ENCODE peak calls at places on chromosomes 1 and 21, in seven cellular contexts. B is H9, M is mesendoderm, V is IMR-90, F is H1, O is mesenchymal stem cell, Y is neuronal stem cell. I is an unnamed sample.

GRCh38 chr1:184387871-184388670 is 1.2 kb downstream of the C1orf21 start:
- DNase-seq in B (no peak), M (peak), V (peak), F (no peak), O (peak), Y (no peak), I (peak)

GRCh38 chr1:58209578-58209977 is 336.9 kb downstream of the OMA1 start:
- DNase-seq in B (no peak), M (no peak), V (no peak), F (no peak), O (no peak), Y (no peak), I (no peak)

GRCh38 chr1:81232505-81232904 is 568.2 kb upstream of the ADGRL2 start:
- DNase-seq in B (no peak), M (no peak), V (no peak), F (no peak), O (no peak), Y (no peak), I (no peak)

GRCh38 chr1:217498209-217498608 is 132.7 kb downstream of the GPATCH2 start:
- DNase-seq in B (no peak), M (peak), V (no peak), F (no peak), O (no peak), Y (no peak), I (no peak)

GRCh38 chr1:109392788-109393580 is 4.7 kb downstream of the SORT1 start:
- DNase-seq in B (no peak), M (no peak), V (peak), F (no peak), O (peak), Y (no peak), I (no peak)

GRCh38 chr1:72140222-72140621 is 142.1 kb downstream of the NEGR1 start:
- DNase-seq in B (no peak), M (peak), V (no peak), F (no peak), O (no peak), Y (no peak), I (no peak)

GRCh38 chr1:234710381-234710780 is 100.4 kb upstream of the IRF2BP2 start:
- DNase-seq in B (peak), M (no peak), V (no peak), F (no peak), O (no peak), Y (no peak), I (no peak)

GRCh38 chr1:40451238-40451585 is 936 bp downstream of the ZFP69B start:
- DNase-seq in B (no peak), M (peak), V (no peak), F (no peak), O (no peak), Y (no peak), I (no peak)

GRCh38 chr1:229227298-229227919 is 43.5 kb upstream of the RAB4A start:
- DNase-seq in B (peak), M (peak), V (peak), F (peak), O (peak), Y (peak), I (peak)

GRCh38 chr1:46302091-46303037 is 1.1 kb downstream of the LRRC41 start:
- DNase-seq in B (peak), M (peak), V (peak), F (peak), O (peak), Y (peak), I (peak)

GRCh38 chr1:29621826-29622435 is 385.6 kb downstream of the PTPRU start:
- DNase-seq in B (no peak), M (no peak), V (no peak), F (no peak), O (no peak), Y (no peak), I (no peak)

GRCh38 chr21:26892151-26892550 is 46.9 kb upstream of the ADAMTS1 start:
- DNase-seq in B (no peak), M (no peak), V (no peak), F (no peak), O (no peak), Y (no peak), I (no peak)

GRCh38 chr1:195195423-195196057 is 1412.7 kb downstream of the KCNT2 start:
- DNase-seq in B (no peak), M (no peak), V (no peak), F (no peak), O (no peak), Y (no peak), I (no peak)

GRCh38 chr1:51861669-51862068 is 16.9 kb downstream of the NRDC start:
- DNase-seq in B (no peak), M (no peak), V (peak), F (no peak), O (peak), Y (no peak), I (no peak)

GRCh38 chr1:246592695-246593094 is 26.4 kb downstream of the CNST start:
- DNase-seq in B (no peak), M (no peak), V (peak), F (no peak), O (no peak), Y (no peak), I (no peak)

GRCh38 chr1:112524251-112524650 is 15.5 kb downstream of the WNT2B start:
- DNase-seq in B (peak), M (peak), V (no peak), F (no peak), O (no peak), Y (no peak), I (no peak)

GRCh38 chr1:5709461-5709860 is 282.8 kb downstream of the NPHP4 start:
- DNase-seq in B (no peak), M (no peak), V (no peak), F (no peak), O (no peak), Y (no peak), I (no peak)

GRCh38 chr1:229298420-229298819 is 27.5 kb downstream of the RAB4A start:
- DNase-seq in B (no peak), M (no peak), V (no peak), F (no peak), O (no peak), Y (no peak), I (no peak)

GRCh38 chr1:22494144-22494543 is 42.5 kb downstream of the ZBTB40 start:
- DNase-seq in B (no peak), M (no peak), V (no peak), F (no peak), O (no peak), Y (no peak), I (no peak)
- H4K8ac ChIP-seq in B (no peak), M (no peak), V (no peak), F (no peak), O (no peak), Y (no peak), I (no peak)

GRCh38 chr1:220819627-220820026 is 32.9 kb downstream of the MTARC1 start:
- DNase-seq in B (no peak), M (no peak), V (no peak), F (no peak), O (peak), Y (no peak), I (no peak)
- H3K23ac ChIP-seq in B (no peak), M (no peak), V (no peak), F (no peak), O (no peak), Y (no peak), I (no peak)

DNA sequence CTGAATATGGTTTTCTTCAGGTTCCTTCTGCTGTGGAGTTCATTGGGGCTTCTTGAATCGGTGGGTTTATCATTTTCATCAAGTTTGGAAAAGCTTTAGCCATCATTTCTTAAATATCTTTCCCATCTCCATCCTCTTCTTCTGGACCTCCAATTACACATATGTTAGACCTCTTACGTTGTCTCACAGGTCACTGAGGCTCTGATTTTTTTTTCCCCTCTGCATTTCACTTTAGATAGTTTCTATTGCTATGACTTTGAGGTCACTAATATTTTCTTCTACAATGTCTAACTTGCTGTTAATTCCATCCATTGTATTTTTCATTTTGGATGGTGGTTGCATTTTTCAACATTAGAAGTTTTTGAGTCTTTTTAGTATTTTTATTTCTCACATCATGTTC is 47.3 kb upstream of the CASZ1 start:
- DNase-seq in B (no peak), M (no peak), V (no peak), F (no peak), O (no peak), Y (no peak), I (no peak)
- H4K8ac ChIP-seq in B (no peak), M (no peak), V (no peak), F (no peak), O (no peak), Y (no peak), I (no peak)

GRCh38 chr21:28588997-28589396 is 403.7 kb downstream of the LTN1 start:
- DNase-seq in B (no peak), M (no peak), V (no peak), F (no peak), O (no peak), Y (no peak), I (no peak)

GRCh38 chr21:28587748-28588147 is 404.9 kb downstream of the LTN1 start:
- DNase-seq in B (no peak), M (no peak), V (peak), F (no peak), O (no peak), Y (no peak), I (no peak)

GRCh38 chr21:28592205-28592845 is 400.4 kb downstream of the LTN1 start:
- DNase-seq in B (no peak), M (no peak), V (no peak), F (no peak), O (no peak), Y (no peak), I (no peak)

GRCh38 chr21:28590026-28590425 is 402.7 kb downstream of the LTN1 start:
- DNase-seq in B (no peak), M (no peak), V (no peak), F (no peak), O (no peak), Y (no peak), I (no peak)

DNA sequence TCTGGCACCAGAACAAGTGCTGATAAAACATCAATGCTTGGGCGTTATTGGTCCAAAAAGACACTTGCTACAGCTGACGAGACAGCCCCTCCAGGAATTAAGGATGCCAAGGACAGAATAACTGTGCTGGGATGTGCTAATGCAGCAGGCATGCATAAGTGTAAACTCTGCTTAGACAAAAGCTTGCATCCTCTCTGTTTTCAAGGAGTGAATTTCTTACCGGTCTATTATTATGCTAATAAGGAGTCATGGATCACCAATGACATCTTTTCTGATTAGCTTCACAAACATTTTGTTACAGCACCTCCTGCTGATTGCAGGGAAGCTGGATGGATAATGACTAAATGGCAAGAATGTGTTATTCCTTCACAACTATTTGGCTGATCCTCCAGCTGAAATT is 402.0 kb downstream of the LTN1 start:
- DNase-seq in B (peak), M (peak), V (no peak), F (no peak), O (no peak), Y (no peak), I (no peak)
- H3K23ac ChIP-seq in B (no peak), M (no peak), V (no peak), F (no peak), O (no peak), Y (no peak), I (no peak)

GRCh38 chr1:42844592-42845140 is 1.7 kb upstream of the ZNF691 start:
- DNase-seq in B (no peak), M (no peak), V (peak), F (no peak), O (peak), Y (no peak), I (peak)

GRCh38 chr1:42847111-42847580 is 733 bp downstream of the ZNF691 start:
- DNase-seq in B (no peak), M (no peak), V (no peak), F (no peak), O (no peak), Y (peak), I (no peak)

GRCh38 chr1:42846257-42847110 is at the start of gene ZNF691:
- DNase-seq in B (peak), M (peak), V (peak), F (peak), O (peak), Y (peak), I (peak)

GRCh38 chr1:42845866-42846256 is 552 bp upstream of the ZNF691 start:
- DNase-seq in B (no peak), M (no peak), V (no peak), F (no peak), O (no peak), Y (peak), I (no peak)

GRCh38 chr1:42845193-42845592 is 1.2 kb upstream of the ZNF691 start:
- DNase-seq in B (no peak), M (no peak), V (no peak), F (no peak), O (no peak), Y (no peak), I (no peak)
- H4K8ac ChIP-seq in B (no peak), M (no peak), V (no peak), F (no peak), O (no peak), Y (no peak), I (no peak)

GRCh38 chr1:177960939-177961622 is 8.8 kb downstream of the SEC16B start:
- DNase-seq in B (no peak), M (no peak), V (peak), F (no peak), O (no peak), Y (no peak), I (peak)
- H3K23ac ChIP-seq in B (no peak), M (no peak), V (no peak), F (no peak), O (no peak), Y (no peak), I (no peak)

GRCh38 chr1:214072758-214073157 is 85.0 kb downstream of the PROX1 start:
- DNase-seq in B (no peak), M (no peak), V (no peak), F (no peak), O (no peak), Y (no peak), I (no peak)
- H4K8ac ChIP-seq in B (no peak), M (no peak), V (no peak), F (no peak), O (no peak), Y (no peak), I (no peak)